ENCODE peak calls at places on chromosomes 12 and 14, in six cellular contexts. I, Y, B, J, N and X are unnamed samples.

GRCh38 chr12:108305520-108305919 is 33.6 kb downstream of the CMKLR1 start:
- DNase-seq in I (peak; percentile 68), Y (peak; percentile 77), B (peak; percentile 23), J (no peak), N (peak; percentile 80), X (peak; percentile 54)

GRCh38 chr14:68397371-68397779 is 395.5 kb downstream of the ZFP36L1 start:
- DNase-seq in I (peak; percentile 74), Y (no peak), B (no peak), J (no peak), N (peak; percentile 50), X (no peak)

GRCh38 chr12:42483534-42483857 is 106.0 kb downstream of the PRICKLE1 start:
- DNase-seq in I (peak; percentile 35), Y (no peak), B (no peak), J (no peak), N (peak; percentile 67), X (no peak)

GRCh38 chr12:69645031-69645430 is 34.3 kb upstream of the LRRC10 start:
- DNase-seq in I (no peak), Y (no peak), B (no peak), J (no peak), N (no peak), X (no peak)

GRCh38 chr12:67223225-67223624 is 45.9 kb upstream of the CAND1 start:
- DNase-seq in I (no peak), Y (no peak), B (no peak), J (no peak), N (no peak), X (no peak)

GRCh38 chr12:46267618-46268348 is 1.1 kb downstream of the SLC38A1 start:
- DNase-seq in I (no peak), Y (no peak), B (no peak), J (no peak), N (peak; percentile 28), X (no peak)

GRCh38 chr12:93990832-93991748 is 157.3 kb upstream of the PLXNC1 start:
- DNase-seq in I (no peak), Y (no peak), B (no peak), J (no peak), N (peak; percentile 26), X (no peak)

GRCh38 chr14:52862652-52863338 is 71.4 kb upstream of the GNPNAT1 start:
- DNase-seq in I (no peak), Y (no peak), B (peak; percentile 71), J (no peak), N (no peak), X (no peak)

GRCh38 chr12:104909761-104910160 is 48.3 kb downstream of the SLC41A2 start:
- DNase-seq in I (no peak), Y (no peak), B (no peak), J (no peak), N (no peak), X (no peak)

GRCh38 chr12:59086124-59086523 is 165.8 kb upstream of the LRIG3 start:
- DNase-seq in I (no peak), Y (no peak), B (no peak), J (no peak), N (no peak), X (no peak)

GRCh38 chr14:31418440-31418839 is 1.9 kb downstream of the HEATR5A start:
- DNase-seq in I (no peak), Y (no peak), B (no peak), J (no peak), N (no peak), X (no peak)

GRCh38 chr14:79708426-79708825 is 502.9 kb downstream of the DIO2 start:
- DNase-seq in I (no peak), Y (no peak), B (no peak), J (no peak), N (no peak), X (no peak)

GRCh38 chr12:18066666-18067065 is 23.3 kb downstream of the RERGL start:
- DNase-seq in I (no peak), Y (no peak), B (no peak), J (no peak), N (no peak), X (no peak)

GRCh38 chr14:54338696-54339317 is 58.0 kb upstream of the CDKN3 start:
- DNase-seq in I (no peak), Y (peak; percentile 49), B (peak; percentile 15), J (no peak), N (no peak), X (no peak)

GRCh38 chr12:27133022-27133590 is 50.7 kb upstream of the C12orf71 start:
- DNase-seq in I (no peak), Y (no peak), B (no peak), J (no peak), N (no peak), X (no peak)

GRCh38 chr12:69497308-69498026 is 27.3 kb downstream of the FRS2 start:
- DNase-seq in I (no peak), Y (no peak), B (no peak), J (no peak), N (no peak), X (no peak)

GRCh38 chr14:81296263-81296923 is 75.6 kb upstream of the GTF2A1 start:
- DNase-seq in I (no peak), Y (no peak), B (no peak), J (no peak), N (no peak), X (no peak)

GRCh38 chr12:29762637-29763300 is 21.0 kb downstream of the TMTC1 start:
- DNase-seq in I (no peak), Y (no peak), B (no peak), J (no peak), N (no peak), X (no peak)

GRCh38 chr12:47346251-47347019 is 266.7 kb upstream of the AMIGO2 start:
- DNase-seq in I (no peak), Y (no peak), B (no peak), J (no peak), N (no peak), X (no peak)

GRCh38 chr12:131539381-131539780 is 171.5 kb upstream of the SFSWAP start:
- DNase-seq in I (no peak), Y (no peak), B (no peak), J (no peak), N (no peak), X (no peak)

GRCh38 chr14:98949506-98950135 is 322.4 kb downstream of the BCL11B start:
- DNase-seq in I (no peak), Y (no peak), B (no peak), J (no peak), N (no peak), X (no peak)

GRCh38 chr12:58922849-58923248 is 2.5 kb upstream of the LRIG3 start:
- DNase-seq in I (no peak), Y (no peak), B (no peak), J (no peak), N (no peak), X (no peak)

GRCh38 chr12:46555379-46555778 is 182.8 kb upstream of the SLC38A2 start:
- DNase-seq in I (no peak), Y (no peak), B (peak; percentile 76), J (no peak), N (no peak), X (peak; percentile 80)

GRCh38 chr12:58584885-58585284 is 335.4 kb downstream of the LRIG3 start:
- DNase-seq in I (no peak), Y (no peak), B (no peak), J (no peak), N (no peak), X (no peak)

GRCh38 chr12:88247241-88247643 is 105.1 kb downstream of the TMTC3 start:
- DNase-seq in I (no peak), Y (peak; percentile 65), B (no peak), J (no peak), N (no peak), X (peak; percentile 75)

GRCh38 chr14:76872796-76873432 is 46.7 kb downstream of the LRRC74A start:
- DNase-seq in I (peak; percentile 55), Y (no peak), B (no peak), J (peak; percentile 27), N (peak; percentile 70), X (no peak)

GRCh38 chr14:101230161-101230850 is 326.8 kb upstream of the RTL1 start:
- DNase-seq in I (no peak), Y (no peak), B (no peak), J (no peak), N (no peak), X (no peak)

GRCh38 chr14:88614218-88614907 is 51.5 kb downstream of the ZC3H14 start:
- DNase-seq in I (no peak), Y (no peak), B (peak; percentile 21), J (no peak), N (no peak), X (peak; percentile 49)

GRCh38 chr12:56127888-56128668 is at the start of gene ESYT1:
- DNase-seq in I (peak; percentile 99), Y (peak; percentile 99), B (peak; percentile 99), J (peak; percentile 99), N (peak; percentile 99), X (peak; percentile 99)
- TF ChIP-seq CTCF in I (peak; percentile 10), Y (no peak), B (no peak), J (no peak), N (peak; percentile 38), X (peak; percentile 20)

DNA sequence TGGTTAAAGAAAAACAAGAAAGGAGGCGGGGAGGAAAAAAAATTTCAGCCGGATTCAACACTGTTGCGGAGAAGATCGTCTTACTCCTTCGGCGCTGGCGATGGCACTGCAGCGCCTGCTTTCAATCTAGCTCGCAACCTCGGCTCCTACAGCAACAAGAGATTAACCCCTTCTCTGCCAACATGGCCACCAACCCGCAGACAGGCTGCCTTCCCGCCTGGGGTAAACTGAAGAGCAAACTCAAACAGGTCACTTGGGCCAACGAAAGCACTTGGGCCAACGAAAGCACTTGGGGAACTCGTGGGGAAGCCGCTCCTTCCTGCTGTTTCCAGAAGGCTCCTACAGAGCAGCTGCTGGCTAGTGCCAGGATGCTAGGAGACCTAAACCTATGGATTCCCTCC is 73.7 kb downstream of the CIT start:
- DNase-seq in I (no peak), Y (peak; percentile 12), B (no peak), J (no peak), N (no peak), X (no peak)
- H3K4me3 ChIP-seq in I (no peak overlapping the region), Y (peak overlapping the region; percentile 41), B (peak overlapping the region; percentile 60), J (no peak overlapping the region), N (no peak overlapping the region), X (peak overlapping the region; percentile 49)

DNA sequence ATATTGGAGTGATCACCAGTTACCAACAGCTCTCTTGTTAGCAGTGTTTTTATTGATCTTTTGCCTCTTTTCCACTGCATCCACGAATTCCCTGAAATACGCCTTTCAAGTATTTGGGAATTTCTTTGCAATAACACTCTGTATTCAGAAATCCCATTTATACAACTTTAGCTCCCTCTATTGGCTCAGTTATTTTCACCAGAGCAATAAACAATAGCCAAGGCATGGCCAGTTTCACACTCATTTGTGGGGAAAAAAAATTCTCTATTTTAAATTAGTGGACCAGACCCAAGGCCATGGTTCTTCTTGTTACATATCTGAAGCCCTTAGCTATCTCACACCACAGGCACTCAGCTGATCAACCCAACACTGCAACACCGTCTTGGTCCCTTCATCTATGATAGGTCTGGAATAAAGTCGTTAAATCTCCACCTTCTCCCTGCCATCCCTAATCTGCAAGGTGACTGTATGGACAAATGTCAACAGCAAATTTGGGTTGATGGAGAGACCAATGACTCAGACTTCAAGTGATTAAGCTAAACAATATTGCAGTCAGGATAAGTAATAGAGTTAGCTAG is 92.4 kb upstream of the TMEM260 start:
- DNase-seq in I (no peak), Y (no peak), B (no peak), J (no peak), N (no peak), X (no peak)
- TF ChIP-seq CTCF in I (peak; percentile 8), Y (peak; percentile 30), B (peak; percentile 67), J (peak; percentile 54), N (peak; percentile 8), X (peak; percentile 43)

DNA sequence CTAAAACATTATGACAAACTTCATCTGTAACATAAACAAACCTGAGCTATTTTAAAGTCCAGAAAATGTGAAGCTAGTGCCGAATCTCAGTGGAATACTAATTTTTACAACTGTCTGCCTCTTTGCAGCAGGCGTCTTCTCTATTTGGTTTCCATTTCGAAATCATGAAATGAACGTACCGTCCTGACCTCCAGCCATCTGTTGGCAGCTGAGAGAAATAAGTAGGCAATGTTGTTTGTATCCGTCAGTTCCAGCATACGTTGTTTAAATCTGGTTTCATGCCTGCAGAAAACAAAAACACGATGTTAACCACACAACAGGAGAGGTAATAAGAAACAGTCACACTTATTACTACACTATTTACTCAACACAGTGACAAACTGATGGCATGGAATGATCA is 54.3 kb upstream of the KCNJ8 start:
- DNase-seq in I (peak; percentile 10), Y (no peak), B (no peak), J (no peak), N (peak; percentile 52), X (peak; percentile 62)
- H3K4me3 ChIP-seq in I (no peak overlapping the region), Y (no peak overlapping the region), B (no peak overlapping the region), J (no peak overlapping the region), N (no peak overlapping the region), X (no peak overlapping the region)